ENCODE peak calls at places on chromosomes 11 and 22, in six cellular contexts. One of them, this sample, is unnamed.

GRCh38 chr11:120564573-120565301 is 53.2 kb downstream of the GRIK4 start:
- DNase-seq in esophagus muscularis mucosa: no peak
- DNase-seq in GM12891: peak
- DNase-seq in HepG2: no peak
- DNase-seq in suprapubic skin: no peak
- DNase-seq in heart left ventricle: peak
- DNase-seq in this sample: no peak

GRCh38 chr11:35622070-35622469 is 3.8 kb downstream of the FJX1 start:
- DNase-seq in esophagus muscularis mucosa: no peak
- DNase-seq in GM12891: no peak
- DNase-seq in HepG2: peak
- DNase-seq in suprapubic skin: no peak
- DNase-seq in heart left ventricle: no peak
- DNase-seq in this sample: no peak

GRCh38 chr22:45887202-45888131 is 89.5 kb downstream of the WNT7B start:
- DNase-seq in esophagus muscularis mucosa: no peak
- DNase-seq in GM12891: no peak
- DNase-seq in HepG2: no peak
- DNase-seq in suprapubic skin: peak
- DNase-seq in heart left ventricle: peak
- DNase-seq in this sample: no peak

GRCh38 chr11:65417221-65417701 is 5.3 kb upstream of the NEAT1 start:
- DNase-seq in esophagus muscularis mucosa: no peak
- DNase-seq in GM12891: no peak
- DNase-seq in HepG2: no peak
- DNase-seq in suprapubic skin: peak
- DNase-seq in heart left ventricle: peak
- DNase-seq in this sample: peak

GRCh38 chr11:78742430-78742829 is 167.8 kb upstream of the NARS2 start:
- DNase-seq in esophagus muscularis mucosa: no peak
- DNase-seq in GM12891: no peak
- DNase-seq in HepG2: no peak
- DNase-seq in suprapubic skin: no peak
- DNase-seq in heart left ventricle: peak
- DNase-seq in this sample: no peak

GRCh38 chr11:3614742-3615171 is 27.0 kb downstream of the ART5 start:
- DNase-seq in esophagus muscularis mucosa: no peak
- DNase-seq in GM12891: no peak
- DNase-seq in HepG2: no peak
- DNase-seq in suprapubic skin: peak
- DNase-seq in heart left ventricle: no peak
- DNase-seq in this sample: peak

GRCh38 chr22:23315341-23315917 is 135.1 kb downstream of the BCR start:
- DNase-seq in esophagus muscularis mucosa: peak
- DNase-seq in GM12891: peak
- DNase-seq in HepG2: peak
- DNase-seq in suprapubic skin: no peak
- DNase-seq in heart left ventricle: peak
- DNase-seq in this sample: peak

GRCh38 chr11:72737341-72737740 is 14.9 kb downstream of the ARAP1 start:
- DNase-seq in esophagus muscularis mucosa: no peak
- DNase-seq in GM12891: no peak
- DNase-seq in HepG2: no peak
- DNase-seq in suprapubic skin: no peak
- DNase-seq in heart left ventricle: peak
- DNase-seq in this sample: no peak

GRCh38 chr22:30843245-30843644 is 125.3 kb downstream of the MORC2 start:
- DNase-seq in esophagus muscularis mucosa: no peak
- DNase-seq in GM12891: no peak
- DNase-seq in HepG2: no peak
- DNase-seq in suprapubic skin: no peak
- DNase-seq in heart left ventricle: no peak
- DNase-seq in this sample: no peak

GRCh38 chr11:80155412-80156017 is 714.7 kb upstream of the TENM4 start:
- DNase-seq in esophagus muscularis mucosa: no peak
- DNase-seq in GM12891: no peak
- DNase-seq in HepG2: peak
- DNase-seq in suprapubic skin: no peak
- DNase-seq in heart left ventricle: no peak
- DNase-seq in this sample: peak

GRCh38 chr22:48197189-48197690 is 1434.8 kb downstream of the TBC1D22A start:
- DNase-seq in esophagus muscularis mucosa: peak
- DNase-seq in GM12891: no peak
- DNase-seq in HepG2: no peak
- DNase-seq in suprapubic skin: no peak
- DNase-seq in heart left ventricle: no peak
- DNase-seq in this sample: no peak

GRCh38 chr11:132114185-132114584 is 743.8 kb downstream of the NTM start:
- DNase-seq in esophagus muscularis mucosa: no peak
- DNase-seq in GM12891: no peak
- DNase-seq in HepG2: no peak
- DNase-seq in suprapubic skin: no peak
- DNase-seq in heart left ventricle: peak
- DNase-seq in this sample: peak

GRCh38 chr11:9615031-9615451 is 41.6 kb downstream of the WEE1 start:
- DNase-seq in esophagus muscularis mucosa: no peak
- DNase-seq in GM12891: peak
- DNase-seq in HepG2: no peak
- DNase-seq in suprapubic skin: peak
- DNase-seq in heart left ventricle: no peak
- DNase-seq in this sample: no peak

GRCh38 chr11:64180871-64181270 is 5.1 kb upstream of the STIP1 start:
- DNase-seq in esophagus muscularis mucosa: no peak
- DNase-seq in GM12891: no peak
- DNase-seq in HepG2: no peak
- DNase-seq in suprapubic skin: no peak
- DNase-seq in heart left ventricle: no peak
- DNase-seq in this sample: no peak

GRCh38 chr11:65471410-65471762 is 27.5 kb upstream of the MALAT1 start:
- DNase-seq in esophagus muscularis mucosa: no peak
- DNase-seq in GM12891: no peak
- DNase-seq in HepG2: peak
- DNase-seq in suprapubic skin: no peak
- DNase-seq in heart left ventricle: peak
- DNase-seq in this sample: peak

GRCh38 chr11:8756201-8756600 is 73.6 kb downstream of the RPL27A start:
- DNase-seq in esophagus muscularis mucosa: no peak
- DNase-seq in GM12891: no peak
- DNase-seq in HepG2: no peak
- DNase-seq in suprapubic skin: no peak
- DNase-seq in heart left ventricle: no peak
- DNase-seq in this sample: no peak

GRCh38 chr22:24066260-24066659 is 55.2 kb downstream of the CABIN1 start:
- DNase-seq in esophagus muscularis mucosa: no peak
- DNase-seq in GM12891: no peak
- DNase-seq in HepG2: no peak
- DNase-seq in suprapubic skin: peak
- DNase-seq in heart left ventricle: peak
- DNase-seq in this sample: no peak

GRCh38 chr22:27730649-27731433 is 70.7 kb downstream of the MN1 start:
- DNase-seq in esophagus muscularis mucosa: no peak
- DNase-seq in GM12891: no peak
- DNase-seq in HepG2: no peak
- DNase-seq in suprapubic skin: no peak
- DNase-seq in heart left ventricle: no peak
- DNase-seq in this sample: no peak

GRCh38 chr11:71240865-71241691 is 11.3 kb downstream of the SHANK2 start:
- DNase-seq in esophagus muscularis mucosa: no peak
- DNase-seq in GM12891: no peak
- DNase-seq in HepG2: peak
- DNase-seq in suprapubic skin: peak
- DNase-seq in heart left ventricle: peak
- DNase-seq in this sample: no peak

GRCh38 chr22:35454416-35455054 is 54.6 kb downstream of the MCM5 start:
- DNase-seq in esophagus muscularis mucosa: no peak
- DNase-seq in GM12891: no peak
- DNase-seq in HepG2: no peak
- DNase-seq in suprapubic skin: no peak
- DNase-seq in heart left ventricle: no peak
- DNase-seq in this sample: no peak

GRCh38 chr22:41286639-41287091 is 678 bp upstream of the RANGAP1 start:
- DNase-seq in esophagus muscularis mucosa: no peak
- DNase-seq in GM12891: no peak
- DNase-seq in HepG2: peak
- DNase-seq in suprapubic skin: no peak
- DNase-seq in heart left ventricle: no peak
- DNase-seq in this sample: peak
- TF ChIP-seq POLR2A in esophagus muscularis mucosa: no peak
- TF ChIP-seq POLR2A in GM12891: no peak
- TF ChIP-seq POLR2A in HepG2: peak
- TF ChIP-seq POLR2A in suprapubic skin: no peak
- TF ChIP-seq POLR2A in heart left ventricle: no peak
- TF ChIP-seq POLR2A in this sample: no peak

GRCh38 chr11:66570117-66570825 is 1.9 kb upstream of the CTSF start:
- DNase-seq in esophagus muscularis mucosa: no peak
- DNase-seq in GM12891: no peak
- DNase-seq in HepG2: no peak
- DNase-seq in suprapubic skin: no peak
- DNase-seq in heart left ventricle: no peak
- DNase-seq in this sample: no peak

GRCh38 chr11:66569076-66569475 is 670 bp upstream of the CTSF start:
- DNase-seq in esophagus muscularis mucosa: no peak
- DNase-seq in GM12891: no peak
- DNase-seq in HepG2: no peak
- DNase-seq in suprapubic skin: no peak
- DNase-seq in heart left ventricle: no peak
- DNase-seq in this sample: no peak

GRCh38 chr11:66566221-66566620 is 2.2 kb downstream of the CTSF start:
- DNase-seq in esophagus muscularis mucosa: no peak
- DNase-seq in GM12891: no peak
- DNase-seq in HepG2: no peak
- DNase-seq in suprapubic skin: no peak
- DNase-seq in heart left ventricle: no peak
- DNase-seq in this sample: no peak

GRCh38 chr11:66567787-66568123 is 651 bp downstream of the CTSF start:
- DNase-seq in esophagus muscularis mucosa: no peak
- DNase-seq in GM12891: no peak
- DNase-seq in HepG2: no peak
- DNase-seq in suprapubic skin: no peak
- DNase-seq in heart left ventricle: no peak
- DNase-seq in this sample: no peak

DNA sequence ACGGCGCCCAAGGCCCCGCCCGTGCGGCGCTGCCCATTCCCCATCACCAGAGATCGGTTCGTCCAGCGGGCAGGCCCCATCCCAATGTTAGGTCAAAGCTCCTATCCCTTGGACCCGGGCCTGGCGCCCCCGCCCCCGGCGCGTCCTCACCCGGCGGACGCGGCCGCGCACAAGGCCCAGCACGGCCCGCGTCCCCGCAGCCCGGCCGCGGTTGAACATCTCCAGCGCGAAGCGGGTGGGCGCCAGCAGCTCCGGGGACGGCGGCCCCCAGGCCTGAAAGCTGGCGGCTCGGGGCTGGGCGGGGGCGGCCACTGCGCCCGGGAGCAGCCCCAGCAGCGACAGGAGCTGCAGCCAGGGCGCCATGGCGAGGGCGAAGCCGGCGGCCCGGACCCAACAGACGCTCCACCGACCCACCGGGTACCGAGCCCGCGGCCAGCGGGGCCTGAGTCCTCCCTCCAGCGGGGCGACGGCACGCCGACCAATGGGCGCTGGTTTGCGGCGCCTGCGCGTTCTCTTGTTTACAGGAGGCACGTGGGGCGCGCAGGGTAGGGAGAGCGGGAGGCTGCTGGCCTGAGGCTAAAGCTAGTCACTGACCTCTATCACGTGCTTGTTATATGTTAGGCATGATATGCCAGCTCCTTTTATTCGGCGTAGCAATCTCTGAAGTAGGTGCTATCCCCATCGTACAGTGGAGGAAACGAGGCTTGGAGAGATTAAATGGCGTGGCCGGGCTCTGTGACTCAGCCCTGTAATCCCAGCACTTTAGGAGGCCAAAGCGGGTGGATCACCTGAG is at the start of gene CTSF:
- DNase-seq in esophagus muscularis mucosa: no peak
- DNase-seq in GM12891: peak
- DNase-seq in HepG2: no peak
- DNase-seq in suprapubic skin: peak
- DNase-seq in heart left ventricle: peak
- DNase-seq in this sample: peak
- TF ChIP-seq POLR2A in esophagus muscularis mucosa: no peak
- TF ChIP-seq POLR2A in GM12891: no peak
- TF ChIP-seq POLR2A in HepG2: no peak
- TF ChIP-seq POLR2A in suprapubic skin: no peak
- TF ChIP-seq POLR2A in heart left ventricle: peak
- TF ChIP-seq POLR2A in this sample: no peak

DNA sequence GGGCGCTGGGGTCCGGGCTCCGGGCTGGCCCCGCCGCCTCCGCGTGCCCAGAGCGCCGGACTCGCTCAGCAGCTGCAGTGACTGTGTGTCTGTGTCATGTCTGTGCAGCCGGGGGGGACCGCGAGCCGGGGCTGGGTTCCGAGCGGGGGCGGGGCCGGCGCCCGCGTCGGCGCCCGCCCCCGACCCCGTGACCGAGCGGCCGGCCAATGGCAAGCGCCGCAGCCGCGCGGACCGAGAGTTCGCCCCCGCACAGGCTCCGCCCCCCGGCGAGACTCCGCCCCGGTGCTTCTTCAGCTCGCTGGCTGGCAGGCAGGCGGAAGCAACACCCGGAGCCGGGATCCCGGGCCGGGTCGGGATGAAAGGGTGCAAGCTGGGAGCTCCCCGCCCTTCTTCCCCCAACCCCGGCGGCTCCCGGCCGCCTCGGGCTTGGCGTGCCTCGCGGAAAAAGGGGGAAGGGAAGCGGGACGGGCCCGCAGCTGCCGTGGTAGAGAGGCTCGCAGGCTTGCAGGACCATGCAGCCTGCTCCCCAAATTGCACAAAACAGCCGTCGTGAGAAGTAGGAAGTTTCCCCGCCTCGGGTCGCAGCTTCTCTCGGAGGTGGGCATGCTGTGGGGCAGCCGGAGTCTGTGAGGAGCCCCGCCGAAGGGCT is 775 bp upstream of the LARGE1 start:
- DNase-seq in esophagus muscularis mucosa: peak
- DNase-seq in GM12891: peak
- DNase-seq in HepG2: peak
- DNase-seq in suprapubic skin: peak
- DNase-seq in heart left ventricle: peak
- DNase-seq in this sample: peak
- TF ChIP-seq POLR2A in esophagus muscularis mucosa: no peak
- TF ChIP-seq POLR2A in GM12891: peak
- TF ChIP-seq POLR2A in HepG2: peak
- TF ChIP-seq POLR2A in suprapubic skin: peak
- TF ChIP-seq POLR2A in heart left ventricle: peak
- TF ChIP-seq POLR2A in this sample: no peak

GRCh38 chr22:19344420-19344819 is 52.9 kb upstream of the CLTCL1 start:
- DNase-seq in esophagus muscularis mucosa: no peak
- DNase-seq in GM12891: no peak
- DNase-seq in HepG2: no peak
- DNase-seq in suprapubic skin: no peak
- DNase-seq in heart left ventricle: no peak
- DNase-seq in this sample: no peak

GRCh38 chr22:19350476-19350859 is 58.9 kb upstream of the CLTCL1 start:
- DNase-seq in esophagus muscularis mucosa: no peak
- DNase-seq in GM12891: no peak
- DNase-seq in HepG2: no peak
- DNase-seq in suprapubic skin: no peak
- DNase-seq in heart left ventricle: no peak
- DNase-seq in this sample: no peak

GRCh38 chr22:19349778-19350475 is 58.4 kb upstream of the CLTCL1 start:
- DNase-seq in esophagus muscularis mucosa: no peak
- DNase-seq in GM12891: no peak
- DNase-seq in HepG2: no peak
- DNase-seq in suprapubic skin: peak
- DNase-seq in heart left ventricle: no peak
- DNase-seq in this sample: no peak

GRCh38 chr22:19343470-19343869 is 52.0 kb upstream of the CLTCL1 start:
- DNase-seq in esophagus muscularis mucosa: no peak
- DNase-seq in GM12891: no peak
- DNase-seq in HepG2: no peak
- DNase-seq in suprapubic skin: no peak
- DNase-seq in heart left ventricle: no peak
- DNase-seq in this sample: no peak

GRCh38 chr22:19346677-19347265 is 55.3 kb upstream of the CLTCL1 start:
- DNase-seq in esophagus muscularis mucosa: no peak
- DNase-seq in GM12891: no peak
- DNase-seq in HepG2: no peak
- DNase-seq in suprapubic skin: no peak
- DNase-seq in heart left ventricle: no peak
- DNase-seq in this sample: no peak
- TF ChIP-seq POLR2A in esophagus muscularis mucosa: no peak
- TF ChIP-seq POLR2A in GM12891: no peak
- TF ChIP-seq POLR2A in HepG2: no peak
- TF ChIP-seq POLR2A in suprapubic skin: no peak
- TF ChIP-seq POLR2A in heart left ventricle: no peak
- TF ChIP-seq POLR2A in this sample: no peak

This sample was measured in erythroblast.